ENCODE peak calls at places on chromosomes 1 and 21, in ten cellular contexts. C is CD8-positive, alpha-beta T cell; R is NCI-H1694 treated with DMSO at 0.1 percent for 48 hours; T is CD14-positive monocyte; V is SK-MEL-5; H is lower leg skin; L is MCF 10A; U is kidney; E is GM12891; O is activated CD4-positive, alpha-beta T cell treated with anti-CD3 and anti-CD28 coated beads, Interleukin-2, amount 10 ng/mL, durations not matched to agents 7 days and 5 days. K is an unnamed sample.

GRCh38 chr1:91609571-91609970 is 108.9 kb downstream of the CDC7 start:
- DNase-seq in C (no peak), R (no peak), T (no peak), V (no peak), H (peak), L (peak), U (no peak), E (no peak), O (no peak), K (peak)

GRCh38 chr1:28290851-28291250 is 31.5 kb downstream of the SESN2 start:
- DNase-seq in C (no peak), R (no peak), T (no peak), V (no peak), H (no peak), L (no peak), U (peak), E (no peak), O (no peak), K (no peak)

GRCh38 chr1:181595234-181595633 is 111.9 kb downstream of the CACNA1E start:
- DNase-seq in C (no peak), R (no peak), T (no peak), V (no peak), H (no peak), L (no peak), U (no peak), E (no peak), O (no peak), K (no peak)

GRCh38 chr1:202158810-202159533 is 1.4 kb downstream of the PTPN7 start:
- DNase-seq in C (no peak), R (no peak), T (no peak), V (no peak), H (no peak), L (no peak), U (peak), E (peak), O (no peak), K (no peak)

GRCh38 chr1:109263597-109264378 is 14.4 kb downstream of the CELSR2 start:
- DNase-seq in C (peak), R (peak), T (peak), V (peak), H (peak), L (peak), U (peak), E (peak), O (peak), K (peak)

GRCh38 chr1:11337536-11338350 is 64.7 kb downstream of the UBIAD1 start:
- DNase-seq in C (peak), R (peak), T (no peak), V (peak), H (no peak), L (peak), U (no peak), E (peak), O (peak), K (peak)

GRCh38 chr1:112849425-112849966 is 106.5 kb downstream of the SLC16A1 start:
- DNase-seq in C (no peak), R (peak), T (no peak), V (peak), H (no peak), L (peak), U (no peak), E (peak), O (no peak), K (peak)

GRCh38 chr21:36769051-36769867 is 70.3 kb downstream of the SIM2 start:
- DNase-seq in C (no peak), R (no peak), T (no peak), V (peak), H (no peak), L (no peak), U (no peak), E (no peak), O (no peak), K (no peak)

GRCh38 chr1:98110674-98111073 is 189.8 kb upstream of the DPYD start:
- DNase-seq in C (no peak), R (no peak), T (no peak), V (no peak), H (no peak), L (peak), U (no peak), E (no peak), O (no peak), K (no peak)

GRCh38 chr1:14543191-14543849 is 55.2 kb upstream of the KAZN start:
- DNase-seq in C (no peak), R (no peak), T (no peak), V (no peak), H (no peak), L (peak), U (no peak), E (no peak), O (no peak), K (no peak)